ENCODE peak calls at places on chromosomes 16 and 17, in seven cellular contexts. S is HFFc6, K is HCEC 1CT, F is lung, A is fibroblast of gingiva, L is brain microvascular endothelial cell, Q is fibroblast of mammary gland. G is an unnamed sample.

GRCh38 chr16:51134876-51135275 is 16.2 kb downstream of the SALL1 start:
- DNase-seq in S (no peak), K (no peak), F (no peak), A (no peak), L (no peak), Q (no peak), G (no peak)

GRCh38 chr16:85969159-85969558 is 70.2 kb downstream of the IRF8 start:
- DNase-seq in S (peak; percentile 50), K (peak; percentile 27), F (no peak), A (no peak), L (peak; percentile 43), Q (peak; percentile 4), G (no peak)

GRCh38 chr17:75614006-75614405 is 19.2 kb upstream of the SMIM5 start:
- DNase-seq in S (no peak), K (no peak), F (no peak), A (no peak), L (no peak), Q (no peak), G (no peak)

GRCh38 chr16:25035494-25036405 is 20.6 kb upstream of the ARHGAP17 start:
- DNase-seq in S (peak; percentile 55), K (peak; percentile 41), F (no peak), A (no peak), L (peak; percentile 68), Q (no peak), G (no peak)

GRCh38 chr16:4261557-4262172 is 11.2 kb downstream of the TFAP4 start:
- DNase-seq in S (no peak), K (peak; percentile 10), F (no peak), A (no peak), L (no peak), Q (peak; percentile 44), G (no peak)

GRCh38 chr16:4309102-4309832 is 6.6 kb upstream of the GLIS2 start:
- DNase-seq in S (no peak), K (no peak), F (no peak), A (no peak), L (no peak), Q (no peak), G (no peak)

GRCh38 chr16:28001642-28002041 is 61.9 kb downstream of the GSG1L start:
- DNase-seq in S (no peak), K (no peak), F (no peak), A (no peak), L (no peak), Q (no peak), G (no peak)

GRCh38 chr16:11016524-11016988 is 72.2 kb downstream of the CLEC16A start:
- DNase-seq in S (no peak), K (peak; percentile 44), F (no peak), A (no peak), L (no peak), Q (no peak), G (no peak)

GRCh38 chr17:1490643-1491405 is 1.7 kb downstream of the MYO1C start:
- DNase-seq in S (no peak), K (peak; percentile 33), F (peak; percentile 76), A (peak; percentile 57), L (no peak), Q (peak; percentile 48), G (no peak)

GRCh38 chr17:54948380-54948779 is 20.1 kb downstream of the COX11 start:
- DNase-seq in S (peak; percentile 96), K (peak; percentile 93), F (no peak), A (peak; percentile 28), L (peak; percentile 96), Q (peak; percentile 96), G (no peak)

GRCh38 chr16:78505544-78506371 is 406.3 kb downstream of the WWOX start:
- DNase-seq in S (no peak), K (no peak), F (peak; percentile 70), A (peak; percentile 10), L (peak; percentile 1), Q (peak; percentile 77), G (no peak)

GRCh38 chr17:32881054-32881453 is 4.1 kb upstream of the MYO1D start:
- DNase-seq in S (no peak), K (no peak), F (peak; percentile 2), A (no peak), L (no peak), Q (peak; percentile 74), G (no peak)

GRCh38 chr16:51577621-51578303 is 426.7 kb upstream of the SALL1 start:
- DNase-seq in S (no peak), K (no peak), F (no peak), A (no peak), L (no peak), Q (peak; percentile 48), G (no peak)

GRCh38 chr17:67615011-67615561 is 102.7 kb upstream of the NOL11 start:
- DNase-seq in S (no peak), K (no peak), F (no peak), A (no peak), L (no peak), Q (no peak), G (no peak)

GRCh38 chr17:67276075-67276474 is 31.1 kb upstream of the HELZ start:
- DNase-seq in S (no peak), K (no peak), F (no peak), A (no peak), L (no peak), Q (no peak), G (no peak)

GRCh38 chr16:86573215-86573614 is 5.1 kb upstream of the FOXL1 start:
- DNase-seq in S (no peak), K (no peak), F (no peak), A (peak; percentile 29), L (no peak), Q (no peak), G (no peak)

GRCh38 chr17:6479626-6480324 is 35.5 kb downstream of the PIMREG start:
- DNase-seq in S (no peak), K (no peak), F (no peak), A (no peak), L (no peak), Q (no peak), G (no peak)

GRCh38 chr17:4771519-4772234 is at the start of gene TM4SF5:
- DNase-seq in S (no peak), K (no peak), F (no peak), A (no peak), L (no peak), Q (no peak), G (no peak)

GRCh38 chr17:36506831-36507230 is 20.4 kb downstream of the ZNHIT3 start:
- DNase-seq in S (no peak), K (no peak), F (no peak), A (no peak), L (no peak), Q (no peak), G (no peak)

GRCh38 chr16:19001788-19002187 is 18.1 kb downstream of the TMC7 start:
- DNase-seq in S (peak; percentile 10), K (peak; percentile 13), F (no peak), A (peak; percentile 96), L (no peak), Q (peak; percentile 82), G (no peak)

GRCh38 chr16:87326151-87326571 is 9.0 kb upstream of the C16orf95 start:
- DNase-seq in S (peak; percentile 9), K (no peak), F (no peak), A (peak; percentile 46), L (no peak), Q (peak; percentile 32), G (no peak)

GRCh38 chr17:9475259-9475658 is 100.4 kb downstream of the STX8 start:
- DNase-seq in S (no peak), K (no peak), F (no peak), A (no peak), L (no peak), Q (no peak), G (no peak)

GRCh38 chr16:50675686-50676610 is 5.2 kb downstream of the SNX20 start:
- DNase-seq in S (no peak), K (no peak), F (peak; percentile 65), A (no peak), L (no peak), Q (no peak), G (no peak)

GRCh38 chr17:11515901-11516300 is 82.4 kb upstream of the DNAH9 start:
- DNase-seq in S (no peak), K (no peak), F (no peak), A (no peak), L (no peak), Q (no peak), G (no peak)

GRCh38 chr16:68360971-68361370 is 50.2 kb downstream of the PRMT7 start:
- DNase-seq in S (no peak), K (no peak), F (no peak), A (no peak), L (no peak), Q (no peak), G (no peak)

GRCh38 chr17:29572691-29573557 is 4.4 kb downstream of the TP53I13 start:
- DNase-seq in S (peak; percentile 34), K (peak; percentile 54), F (no peak), A (peak; percentile 52), L (no peak), Q (peak; percentile 63), G (no peak)

GRCh38 chr17:68455756-68456528 is 1.4 kb downstream of the WIPI1 start:
- DNase-seq in S (peak; percentile 62), K (peak; percentile 88), F (no peak), A (peak; percentile 98), L (peak; percentile 64), Q (peak; percentile 96), G (no peak)

GRCh38 chr16:15415411-15416070 is 18.8 kb upstream of the BMERB1 start:
- DNase-seq in S (peak; percentile 63), K (peak; percentile 37), F (no peak), A (no peak), L (peak; percentile 37), Q (peak; percentile 44), G (no peak)